ENCODE peak calls at places on chromosomes 2 and 18, in eight cellular contexts. O, G, A, T, L, P, N and W are unnamed samples.

GRCh38 chr2:112724611-112725525 is 4.0 kb downstream of the NT5DC4 start:
- DNase-seq in O (no peak), G (no peak), A (no peak), T (no peak), L (no peak), P (no peak), N (no peak), W (no peak)

GRCh38 chr2:135916232-135916631 is 40.0 kb upstream of the MCM6 start:
- DNase-seq in O (no peak), G (no peak), A (peak), T (peak), L (peak), P (peak), N (peak), W (peak)

GRCh38 chr2:42252464-42252863 is 83.3 kb downstream of the EML4 start:
- DNase-seq in O (peak), G (no peak), A (no peak), T (peak), L (no peak), P (no peak), N (no peak), W (no peak)

GRCh38 chr2:238872026-238872425 is 24.1 kb downstream of the TWIST2 start:
- DNase-seq in O (no peak), G (no peak), A (no peak), T (no peak), L (no peak), P (no peak), N (no peak), W (no peak)

GRCh38 chr18:61574665-61575064 is 241.4 kb downstream of the CDH20 start:
- DNase-seq in O (no peak), G (no peak), A (no peak), T (no peak), L (no peak), P (no peak), N (no peak), W (no peak)

GRCh38 chr18:33594799-33595198 is 16.8 kb downstream of the ASXL3 start:
- DNase-seq in O (no peak), G (no peak), A (no peak), T (no peak), L (no peak), P (no peak), N (no peak), W (no peak)

GRCh38 chr2:30261695-30262211 is 30.4 kb downstream of the LBH start:
- DNase-seq in O (no peak), G (no peak), A (no peak), T (no peak), L (no peak), P (no peak), N (no peak), W (no peak)

GRCh38 chr2:88423733-88424132 is 28.8 kb downstream of the FOXI3 start:
- DNase-seq in O (no peak), G (no peak), A (no peak), T (no peak), L (no peak), P (no peak), N (no peak), W (no peak)

GRCh38 chr2:96116424-96116878 is at the start of gene ADRA2B:
- DNase-seq in O (peak), G (peak), A (no peak), T (peak), L (peak), P (no peak), N (no peak), W (peak)

GRCh38 chr2:1678609-1679008 is 65.7 kb downstream of the PXDN start:
- DNase-seq in O (no peak), G (no peak), A (no peak), T (no peak), L (no peak), P (no peak), N (no peak), W (no peak)

GRCh38 chr2:150214626-150215025 is 272.8 kb downstream of the RND3 start:
- DNase-seq in O (no peak), G (no peak), A (no peak), T (no peak), L (no peak), P (no peak), N (no peak), W (no peak)

GRCh38 chr2:89837962-89838625 is 1146.6 kb downstream of the RPIA start:
- DNase-seq in O (no peak), G (no peak), A (no peak), T (no peak), L (peak), P (no peak), N (no peak), W (no peak)